ENCODE peak calls at places on chromosome 2, in eight cellular contexts. I is cardiac fibroblast; L is cardiac muscle cell; Z is GM23338; G is BJ; D is AG04450; B is CD8-positive, alpha-beta T cell; T is natural killer cell. Y is an unnamed sample.

GRCh38 chr2:145749556-145749955 is 1229.6 kb upstream of the ZEB2 start:
- DNase-seq in I (no peak), G (no peak), Z (no peak), D (no peak), B (no peak), L (no peak), T (no peak), Y (no peak)

GRCh38 chr2:46632349-46632748 is 153.0 kb downstream of the TMEM247 start:
- DNase-seq in G (peak; percentile 39), D (no peak), Z (peak; percentile 75), L (peak; percentile 24), I (peak; percentile 77), B (no peak), T (no peak), Y (peak; percentile 73)

GRCh38 chr2:182186132-182186735 is 200.6 kb downstream of the PPP1R1C start:
- DNase-seq in G (no peak), L (peak; percentile 61), Z (peak; percentile 64), T (no peak), I (peak; percentile 61), B (no peak), D (no peak), Y (peak; percentile 44)

GRCh38 chr2:17104454-17104853 is 413.8 kb downstream of the RAD51AP2 start:
- DNase-seq in I (peak; percentile 1), G (no peak), L (no peak), B (no peak), D (peak; percentile 26), T (no peak), Z (no peak), Y (peak; percentile 76)

GRCh38 chr2:152755029-152755428 is 36.6 kb downstream of the ARL6IP6 start:
- DNase-seq in I (peak; percentile 42), Z (peak; percentile 79), T (no peak), B (no peak), L (peak; percentile 42), G (no peak), D (no peak), Y (peak; percentile 34)

GRCh38 chr2:235613671-235614070 is 119.8 kb downstream of the AGAP1 start:
- DNase-seq in T (no peak), G (no peak), D (no peak), I (no peak), Z (no peak), B (no peak), L (no peak), Y (no peak)

GRCh38 chr2:26245231-26245732 is 543 bp downstream of the HADHB start:
- DNase-seq in T (peak; percentile 34), G (no peak), I (peak; percentile 32), L (peak; percentile 71), B (no peak), Z (peak; percentile 61), D (no peak), Y (peak; percentile 58)

GRCh38 chr2:42868096-42868495 is 75.7 kb upstream of the HAAO start:
- DNase-seq in L (no peak), G (no peak), I (no peak), B (no peak), T (no peak), Z (no peak), D (no peak), Y (no peak)

GRCh38 chr2:230773039-230773773 is 60.6 kb downstream of the CAB39 start:
- DNase-seq in D (no peak), B (no peak), Z (no peak), G (no peak), I (no peak), L (no peak), T (no peak), Y (peak; percentile 65)

GRCh38 chr2:66275984-66276383 is 158.9 kb upstream of the MEIS1 start:
- DNase-seq in T (no peak), D (no peak), G (no peak), L (no peak), B (no peak), I (no peak), Z (peak; percentile 47), Y (no peak)

GRCh38 chr2:176169181-176169580 is 12.1 kb downstream of the HOXD3 start:
- DNase-seq in D (no peak), G (no peak), B (no peak), L (no peak), T (no peak), I (no peak), Z (no peak), Y (no peak)

DNA sequence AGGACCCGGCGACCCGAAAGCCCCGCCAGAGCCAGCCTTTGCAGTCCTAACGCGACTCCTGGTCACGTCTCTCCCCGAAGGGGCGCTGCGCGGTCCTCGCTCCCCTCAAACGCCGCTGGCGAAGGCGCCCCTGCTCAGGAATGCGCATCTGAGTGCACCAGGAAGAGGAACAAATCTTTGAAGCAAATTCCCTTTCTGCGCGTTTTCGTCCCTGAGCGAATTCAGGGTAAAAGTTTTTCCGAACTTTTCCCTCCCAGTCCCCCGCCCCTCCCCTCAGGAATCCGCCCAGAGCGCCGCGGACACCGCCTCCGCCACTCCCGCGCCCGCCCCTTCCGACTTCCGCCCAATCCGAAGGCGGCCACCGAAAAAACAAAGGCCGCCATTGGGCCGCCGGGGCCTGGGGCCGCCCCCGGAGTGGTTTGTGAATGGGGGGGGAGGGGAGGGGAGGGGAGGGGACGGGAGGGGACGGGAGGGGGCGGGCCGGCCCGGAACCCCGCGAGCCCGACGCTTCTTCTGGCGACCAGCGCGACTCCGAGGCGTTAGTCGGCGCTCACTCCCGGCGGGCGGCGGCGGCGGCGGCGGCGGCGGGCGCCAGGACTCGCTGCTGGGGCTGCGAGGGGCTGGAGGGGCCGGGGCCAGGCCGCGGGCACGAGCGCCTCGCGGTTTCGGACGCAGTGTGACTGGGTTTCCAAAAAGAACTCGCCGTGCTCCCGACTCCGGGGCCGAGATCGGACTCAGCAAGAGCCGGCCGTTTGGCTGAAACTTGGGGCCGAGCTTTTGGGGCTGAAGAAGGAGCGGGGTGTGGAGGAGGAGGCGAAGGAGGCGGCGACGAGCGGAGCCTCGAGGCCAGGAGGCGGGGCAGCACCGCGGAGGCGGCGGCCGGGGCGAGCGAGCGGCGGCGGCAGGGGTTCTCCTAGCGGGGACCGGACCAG is at the start of gene FZD7:
- DNase-seq in Z (peak; percentile 96), B (peak; percentile 87), T (peak; percentile 78), D (peak; percentile 87), L (peak; percentile 95), G (peak; percentile 62), I (peak; percentile 93), Y (peak; percentile 92)
- TF ChIP-seq CTCF in Z (no peak), B (no peak), T (no peak), D (peak; percentile 15), L (peak; percentile 30), G (peak; percentile 35), I (peak; percentile 14), Y (peak; percentile 29)

GRCh38 chr2:98445167-98445522 is 487 bp downstream of the INPP4A start:
- DNase-seq in D (no peak), Z (no peak), I (peak; percentile 28), B (no peak), T (no peak), G (no peak), L (no peak), Y (peak; percentile 19)

GRCh38 chr2:98445708-98446577 is 1.3 kb downstream of the INPP4A start:
- DNase-seq in D (no peak), I (no peak), B (peak; percentile 58), L (no peak), Z (no peak), G (no peak), T (peak; percentile 52), Y (no peak)

GRCh38 chr2:98446850-98447249 is 2.2 kb downstream of the INPP4A start:
- DNase-seq in B (no peak), Z (no peak), I (no peak), T (no peak), G (no peak), D (no peak), L (no peak), Y (no peak)

GRCh38 chr2:98442488-98442887 is 2.2 kb upstream of the INPP4A start:
- DNase-seq in Z (peak; percentile 42), D (no peak), L (no peak), G (no peak), I (no peak), B (no peak), T (no peak), Y (no peak)

GRCh38 chr2:98444436-98445166 is at the start of gene INPP4A:
- DNase-seq in Z (peak; percentile 87), D (no peak), B (peak; percentile 89), L (peak; percentile 91), T (peak; percentile 73), G (no peak), I (peak; percentile 72), Y (peak; percentile 62)
- TF ChIP-seq CTCF in Z (no peak), D (no peak), B (no peak), L (no peak), T (no peak), G (no peak), I (no peak), Y (no peak)

GRCh38 chr2:56108806-56109205 is 75.0 kb upstream of the CCDC85A start:
- DNase-seq in L (no peak), Z (peak; percentile 23), G (no peak), T (no peak), D (no peak), I (no peak), B (no peak), Y (no peak)
- TF ChIP-seq CTCF in L (no peak), Z (peak; percentile 60), G (no peak), T (no peak), D (no peak), I (no peak), B (no peak), Y (peak; percentile 10)

GRCh38 chr2:118091140-118091478 is 2.8 kb downstream of the INSIG2 start:
- DNase-seq in G (no peak), I (no peak), D (no peak), L (no peak), B (no peak), Z (no peak), T (no peak), Y (no peak)

GRCh38 chr2:118090387-118091139 is 2.3 kb downstream of the INSIG2 start:
- DNase-seq in Z (no peak), D (no peak), G (no peak), L (no peak), B (no peak), I (no peak), T (no peak), Y (no peak)

GRCh38 chr2:118088051-118089014 is at the start of gene INSIG2:
- DNase-seq in G (peak; percentile 78), Z (peak; percentile 99), D (peak; percentile 81), I (peak; percentile 97), L (peak; percentile 98), B (peak; percentile 91), T (peak; percentile 82), Y (peak; percentile 97)

GRCh38 chr2:118086024-118086633 is 2.1 kb upstream of the INSIG2 start:
- DNase-seq in Z (no peak), L (no peak), T (no peak), I (no peak), G (no peak), B (no peak), D (no peak), Y (no peak)

DNA sequence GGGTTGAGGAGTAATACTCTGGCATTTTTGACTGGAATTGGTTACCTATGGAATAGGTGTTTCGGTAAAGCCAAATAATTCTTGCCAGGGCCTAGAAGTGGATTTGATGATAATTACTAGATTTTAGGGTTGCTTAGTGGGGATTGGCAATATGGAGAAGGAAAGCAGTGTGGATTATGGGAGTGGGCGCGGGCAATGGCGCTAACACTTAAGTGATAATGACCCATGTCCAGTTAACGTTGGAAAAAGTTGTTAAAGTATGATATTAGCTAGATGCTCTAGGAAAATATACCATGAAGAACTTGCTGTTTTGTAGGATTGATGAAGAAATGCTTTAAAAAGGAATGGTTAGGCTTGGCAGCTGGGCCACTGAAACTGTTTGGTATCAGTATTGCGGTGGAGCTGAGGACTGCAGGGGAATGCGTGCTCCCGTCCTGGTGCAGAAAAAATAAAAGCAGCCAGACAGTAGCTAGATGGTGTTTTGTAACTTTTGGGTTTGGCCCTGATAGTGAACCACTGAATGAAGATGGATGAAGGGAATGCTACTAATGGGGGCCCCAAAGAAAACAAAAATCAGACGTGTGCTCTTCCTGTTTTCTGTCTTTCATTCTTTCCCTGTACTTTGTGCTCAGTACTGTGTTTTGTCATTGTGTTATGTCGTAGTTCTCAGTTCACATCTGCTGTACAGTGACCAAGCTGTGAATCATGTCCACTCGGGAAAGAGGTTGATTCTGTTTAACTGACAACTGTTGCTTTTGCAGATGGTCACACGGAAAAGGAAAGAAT is 937 bp downstream of the INSIG2 start:
- DNase-seq in L (peak; percentile 40), I (peak; percentile 59), Z (peak; percentile 25), B (no peak), G (no peak), T (no peak), D (no peak), Y (peak; percentile 55)
- TF ChIP-seq CTCF in L (no peak), I (peak; percentile 26), Z (no peak), B (no peak), G (peak; percentile 22), T (no peak), D (peak; percentile 23), Y (peak; percentile 38)

Y was measured in epithelial cell of esophagus.